ENCODE peak calls at places on chromosomes 1 and 21, in seven cellular contexts. C, T, E, A, V, F and O are unnamed samples.

GRCh38 chr1:31703431-31704260 is at the start of gene COL16A1:
- DNase-seq in C (no peak), T (no peak), E (peak; percentile 12), A (no peak), V (no peak), F (peak; percentile 90), O (peak; percentile 50)

GRCh38 chr21:38282921-38283320 is 26.1 kb downstream of the KCNJ15 start:
- DNase-seq in C (no peak), T (no peak), E (no peak), A (no peak), V (no peak), F (no peak), O (no peak)

GRCh38 chr1:183870351-183871077 is 65.6 kb downstream of the RGL1 start:
- DNase-seq in C (no peak), T (no peak), E (no peak), A (no peak), V (no peak), F (peak; percentile 79), O (no peak)

GRCh38 chr1:31120783-31121180 is 55.3 kb upstream of the PUM1 start:
- DNase-seq in C (no peak), T (no peak), E (no peak), A (no peak), V (no peak), F (peak; percentile 0), O (no peak)

GRCh38 chr1:66552829-66553228 is 18.9 kb downstream of the SGIP1 start:
- DNase-seq in C (no peak), T (peak; percentile 43), E (peak; percentile 16), A (no peak), V (no peak), F (peak; percentile 58), O (peak; percentile 52)

GRCh38 chr1:56754713-56755505 is 64.3 kb downstream of the FYB2 start:
- DNase-seq in C (no peak), T (no peak), E (no peak), A (no peak), V (no peak), F (no peak), O (no peak)

GRCh38 chr1:154906621-154907081 is 29.9 kb downstream of the PMVK start:
- DNase-seq in C (no peak), T (peak; percentile 29), E (no peak), A (no peak), V (no peak), F (no peak), O (no peak)

GRCh38 chr1:227951624-227952373 is 4.1 kb upstream of the WNT9A start:
- DNase-seq in C (no peak), T (no peak), E (no peak), A (no peak), V (no peak), F (no peak), O (no peak)

GRCh38 chr1:26887125-26887524 is 3.0 kb downstream of the GPN2 start:
- DNase-seq in C (no peak), T (peak; percentile 13), E (no peak), A (peak; percentile 20), V (peak; percentile 26), F (no peak), O (peak; percentile 48)

GRCh38 chr1:216670118-216670870 is 52.9 kb downstream of the ESRRG start:
- DNase-seq in C (no peak), T (peak; percentile 3), E (no peak), A (no peak), V (no peak), F (no peak), O (peak; percentile 6)

GRCh38 chr1:51088474-51088873 is 13.6 kb upstream of the C1orf185 start:
- DNase-seq in C (no peak), T (peak; percentile 36), E (no peak), A (no peak), V (no peak), F (no peak), O (no peak)

GRCh38 chr1:223774133-223774811 is 61.9 kb downstream of the CAPN2 start:
- DNase-seq in C (no peak), T (no peak), E (no peak), A (no peak), V (no peak), F (no peak), O (no peak)

GRCh38 chr1:155352600-155352999 is 31.9 kb downstream of the RUSC1 start:
- DNase-seq in C (no peak), T (no peak), E (no peak), A (no peak), V (no peak), F (no peak), O (no peak)

GRCh38 chr21:44681861-44682579 is at the start of gene KRTAP12-1:
- DNase-seq in C (no peak), T (peak; percentile 33), E (peak; percentile 95), A (no peak), V (no peak), F (no peak), O (no peak)

GRCh38 chr1:44681905-44682900 is 7.7 kb downstream of the ARMH1 start:
- DNase-seq in C (no peak), T (peak; percentile 37), E (no peak), A (no peak), V (no peak), F (no peak), O (no peak)